ENCODE peak calls at places on chromosomes 2 and 18, in seven cellular contexts. V is A549, O is mammary epithelial cell, E is PC-9, I is endodermal cell, L is RWPE2, B is neuronal stem cell. J is an unnamed sample.

GRCh38 chr2:107215764-107216398 is 329.9 kb upstream of the ST6GAL2 start:
- DNase-seq in V (no peak), O (no peak), E (no peak), I (no peak), L (no peak), B (no peak), J (no peak)

GRCh38 chr2:174675615-174676014 is 78.0 kb upstream of the WIPF1 start:
- DNase-seq in V (no peak), O (no peak), E (no peak), I (no peak), L (no peak), B (no peak), J (no peak)

GRCh38 chr2:200779214-200779613 is 32.5 kb upstream of the BZW1 start:
- DNase-seq in V (no peak), O (no peak), E (no peak), I (no peak), L (no peak), B (no peak), J (no peak)

GRCh38 chr18:58893388-58894099 is 28.9 kb downstream of the ZNF532 start:
- DNase-seq in V (no peak), O (peak), E (no peak), I (no peak), L (no peak), B (no peak), J (no peak)

GRCh38 chr2:174787485-174788205 is 23.4 kb upstream of the CHRNA1 start:
- DNase-seq in V (no peak), O (no peak), E (peak), I (peak), L (no peak), B (no peak), J (no peak)

GRCh38 chr2:223465793-223466192 is 136.4 kb downstream of the SCG2 start:
- DNase-seq in V (peak), O (peak), E (peak), I (no peak), L (peak), B (no peak), J (peak)

GRCh38 chr2:112814278-112814677 is 22.3 kb downstream of the IL1B start:
- DNase-seq in V (no peak), O (peak), E (peak), I (peak), L (peak), B (no peak), J (peak)

GRCh38 chr2:18940184-18940583 is 350.8 kb upstream of the NT5C1B start:
- DNase-seq in V (no peak), O (no peak), E (no peak), I (no peak), L (no peak), B (no peak), J (no peak)

GRCh38 chr2:151638188-151638933 is 95.9 kb downstream of the NEB start:
- DNase-seq in V (no peak), O (no peak), E (no peak), I (no peak), L (no peak), B (no peak), J (peak)

GRCh38 chr2:88606371-88607030 is 20.8 kb downstream of the EIF2AK3 start:
- DNase-seq in V (no peak), O (no peak), E (no peak), I (no peak), L (no peak), B (no peak), J (no peak)

GRCh38 chr18:35513181-35513932 is 15.6 kb upstream of the INO80C start:
- DNase-seq in V (peak), O (peak), E (peak), I (peak), L (no peak), B (no peak), J (no peak)

GRCh38 chr2:55943466-55943865 is 19.9 kb upstream of the EFEMP1 start:
- DNase-seq in V (no peak), O (peak), E (no peak), I (no peak), L (no peak), B (no peak), J (no peak)

GRCh38 chr18:10454800-10455550 is 540 bp downstream of the APCDD1 start:
- DNase-seq in V (peak), O (peak), E (no peak), I (peak), L (no peak), B (peak), J (no peak)

GRCh38 chr2:136389809-136390208 is 271.9 kb upstream of the CXCR4 start:
- DNase-seq in V (no peak), O (no peak), E (no peak), I (no peak), L (no peak), B (no peak), J (no peak)

GRCh38 chr2:18456026-18456425 is 104.4 kb downstream of the RDH14 start:
- DNase-seq in V (no peak), O (no peak), E (no peak), I (no peak), L (no peak), B (no peak), J (no peak)

GRCh38 chr18:58988595-58988994 is 123.9 kb downstream of the ZNF532 start:
- DNase-seq in V (no peak), O (no peak), E (no peak), I (peak), L (no peak), B (no peak), J (no peak)

GRCh38 chr2:240946046-240946445 is 39.9 kb downstream of the CROCC2 start:
- DNase-seq in V (no peak), O (no peak), E (no peak), I (peak), L (no peak), B (no peak), J (no peak)

GRCh38 chr18:67618061-67618460 is 101.5 kb upstream of the DSEL start:
- DNase-seq in V (no peak), O (no peak), E (no peak), I (no peak), L (no peak), B (no peak), J (no peak)

GRCh38 chr2:70580352-70580751 is 26.7 kb upstream of the TGFA start:
- DNase-seq in V (no peak), O (no peak), E (no peak), I (no peak), L (no peak), B (no peak), J (no peak)

GRCh38 chr2:120763516-120763915 is 27.8 kb downstream of the GLI2 start:
- DNase-seq in V (peak), O (no peak), E (peak), I (peak), L (peak), B (no peak), J (no peak)

GRCh38 chr2:69683170-69683971 is 39.8 kb upstream of the AAK1 start:
- DNase-seq in V (no peak), O (peak), E (no peak), I (no peak), L (no peak), B (no peak), J (no peak)

GRCh38 chr18:48782381-48782841 is 168.4 kb downstream of the SMAD7 start:
- DNase-seq in V (no peak), O (no peak), E (peak), I (no peak), L (no peak), B (no peak), J (no peak)

GRCh38 chr2:95062247-95062646 is 36.7 kb downstream of the MAL start:
- DNase-seq in V (no peak), O (no peak), E (no peak), I (no peak), L (no peak), B (no peak), J (no peak)

GRCh38 chr2:104658149-104658839 is 195.6 kb upstream of the POU3F3 start:
- DNase-seq in V (no peak), O (no peak), E (no peak), I (peak), L (no peak), B (peak), J (no peak)

GRCh38 chr2:9285921-9286320 is 79.3 kb downstream of the ASAP2 start:
- DNase-seq in V (no peak), O (peak), E (no peak), I (no peak), L (no peak), B (no peak), J (no peak)
- H3K27ac ChIP-seq in V (peak), O (peak), E (peak), I (no peak), L (peak), B (no peak), J (peak)

GRCh38 chr2:28341208-28341891 is 51.3 kb upstream of the FOSL2 start:
- DNase-seq in V (no peak), O (no peak), E (no peak), I (no peak), L (no peak), B (no peak), J (no peak)

GRCh38 chr2:28343971-28344715 is 48.5 kb upstream of the FOSL2 start:
- DNase-seq in V (no peak), O (no peak), E (no peak), I (no peak), L (no peak), B (no peak), J (no peak)

GRCh38 chr2:28342081-28342967 is 50.3 kb upstream of the FOSL2 start:
- DNase-seq in V (peak), O (no peak), E (no peak), I (no peak), L (no peak), B (no peak), J (no peak)

GRCh38 chr2:28344756-28345291 is 47.8 kb upstream of the FOSL2 start:
- DNase-seq in V (no peak), O (no peak), E (no peak), I (no peak), L (no peak), B (no peak), J (no peak)

DNA sequence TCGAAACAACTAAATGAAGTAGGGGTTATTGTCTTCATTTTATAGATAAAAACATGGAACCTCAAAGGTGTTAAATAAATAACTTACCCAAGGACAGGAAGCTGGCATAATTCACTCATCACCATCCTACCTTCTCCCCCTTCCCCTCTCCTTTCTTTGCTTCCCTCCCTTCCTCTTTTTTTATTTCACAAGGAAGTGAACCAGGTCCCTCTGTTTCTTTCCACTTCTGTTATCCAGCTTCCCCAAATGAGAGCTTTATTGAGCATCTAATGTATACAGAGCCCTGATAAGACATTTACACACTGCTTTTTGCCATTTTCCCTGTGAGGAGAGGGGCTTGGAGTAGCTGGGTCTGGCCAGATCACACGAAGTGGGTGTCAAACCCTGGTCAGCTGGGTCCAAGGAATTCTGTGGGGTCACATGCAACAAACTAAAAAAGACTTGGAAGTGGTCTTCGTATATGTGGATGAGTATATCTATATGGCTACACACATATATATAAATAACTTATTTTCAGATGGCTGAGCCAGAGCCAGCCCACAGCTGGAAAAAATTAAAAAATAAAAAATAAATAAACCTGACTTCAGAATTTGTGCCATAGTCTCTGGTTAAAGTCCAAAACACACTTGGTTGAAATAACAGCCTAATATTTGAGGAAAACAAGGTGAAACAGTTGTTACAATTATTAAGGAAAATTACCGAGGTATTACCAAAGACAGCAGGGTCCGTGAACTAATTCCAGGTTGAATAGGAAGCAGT is 49.3 kb upstream of the FOSL2 start:
- DNase-seq in V (no peak), O (no peak), E (no peak), I (no peak), L (no peak), B (no peak), J (no peak)
- H3K27ac ChIP-seq in V (peak), O (no peak), E (no peak), I (no peak), L (no peak), B (no peak), J (no peak)

DNA sequence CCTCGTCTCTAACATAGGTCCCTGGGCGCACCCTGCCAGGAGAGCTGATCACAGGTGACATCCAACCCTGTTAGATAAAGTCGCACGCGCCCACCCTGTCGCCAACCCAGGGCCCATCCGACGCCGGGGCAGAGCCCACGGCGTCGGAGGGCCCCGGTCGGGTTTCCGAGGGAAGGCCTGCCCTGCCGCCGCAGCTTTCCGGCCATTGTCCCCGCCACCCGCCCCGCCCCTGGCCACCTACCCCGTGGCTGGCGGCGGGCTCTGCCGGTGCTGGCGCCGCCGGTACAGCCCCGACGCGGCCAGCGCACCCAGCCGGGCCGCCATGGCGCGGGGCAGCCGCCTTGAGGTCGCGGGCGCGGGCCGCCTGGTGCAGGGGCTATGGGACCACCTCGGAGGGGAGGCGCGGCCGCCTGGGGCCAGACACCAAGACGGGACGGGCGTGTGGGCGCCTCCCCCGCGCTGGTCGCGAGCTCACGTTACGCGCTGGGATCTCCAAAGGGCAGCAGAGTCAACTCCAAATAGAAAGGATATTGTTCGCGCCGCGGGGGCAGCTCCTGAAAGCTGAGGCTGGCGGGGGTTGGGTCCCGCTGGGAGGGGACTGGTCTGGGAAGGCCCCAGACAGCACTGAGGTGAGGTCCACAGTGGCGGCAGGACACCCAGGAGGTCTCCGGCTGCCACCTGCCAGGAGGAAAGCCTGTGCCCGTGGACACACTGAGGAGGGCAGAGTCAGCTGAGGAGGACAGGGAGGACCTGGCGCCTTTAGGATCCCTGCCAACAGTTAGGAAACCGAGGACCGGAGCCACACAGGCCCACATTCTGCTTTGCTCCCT is 11.1 kb downstream of the LIMS2 start:
- DNase-seq in V (no peak), O (no peak), E (no peak), I (peak), L (peak), B (no peak), J (no peak)
- H3K27ac ChIP-seq in V (no peak), O (no peak), E (no peak), I (no peak), L (no peak), B (no peak), J (no peak)

GRCh38 chr2:191637182-191638078 is 40.5 kb upstream of the NABP1 start:
- DNase-seq in V (peak), O (peak), E (no peak), I (no peak), L (no peak), B (no peak), J (peak)
- H3K27ac ChIP-seq in V (peak), O (peak), E (peak), I (no peak), L (peak), B (no peak), J (peak)

J was measured in epithelial cell of prostate.